ENCODE peak calls at places on chromosome 12, in six cellular contexts. S is GM20000, A is MCF 10A, X is IMR-90, U is upper lobe of left lung, D is progenitor cell of endocrine pancreas. Q is an unnamed sample.
A peak's percentile ranks its signal among the peaks of the same experiment; 100 is the strongest.

GRCh38 chr12:92898755-92899154 is 30.3 kb downstream of the EEA1 start:
- DNase-seq in S (no peak), A (peak; percentile 38), X (peak; percentile 10), U (no peak), D (no peak), Q (no peak)

GRCh38 chr12:29072631-29073030 is 76.4 kb upstream of the FAR2 start:
- DNase-seq in S (no peak), A (no peak), X (peak; percentile 4), U (no peak), D (no peak), Q (no peak)

GRCh38 chr12:96167492-96167891 is 26.7 kb upstream of the ELK3 start:
- DNase-seq in S (no peak), A (no peak), X (no peak), U (no peak), D (no peak), Q (no peak)

GRCh38 chr12:57332646-57333312 is 81.8 kb upstream of the STAC3 start:
- DNase-seq in S (no peak), A (no peak), X (peak; percentile 25), U (no peak), D (no peak), Q (no peak)

GRCh38 chr12:112792306-112792705 is 758 bp downstream of the RPH3A start:
- DNase-seq in S (no peak), A (no peak), X (no peak), U (no peak), D (no peak), Q (no peak)

GRCh38 chr12:124369055-124369900 is 74.4 kb downstream of the RFLNA start:
- DNase-seq in S (no peak), A (peak; percentile 96), X (peak; percentile 92), U (peak; percentile 95), D (no peak), Q (no peak)

GRCh38 chr12:105445261-105446015 is 114.9 kb downstream of the C12orf75 start:
- DNase-seq in S (no peak), A (no peak), X (peak; percentile 31), U (no peak), D (no peak), Q (no peak)

GRCh38 chr12:24378548-24379011 is 429.1 kb upstream of the SOX5 start:
- DNase-seq in S (no peak), A (no peak), X (peak; percentile 96), U (no peak), D (no peak), Q (peak; percentile 26)

GRCh38 chr12:88529531-88530488 is 50.5 kb downstream of the KITLG start:
- DNase-seq in S (no peak), A (no peak), X (no peak), U (no peak), D (no peak), Q (no peak)

GRCh38 chr12:123129651-123130050 is 21.2 kb downstream of the PITPNM2 start:
- DNase-seq in S (no peak), A (no peak), X (no peak), U (no peak), D (no peak), Q (no peak)

GRCh38 chr12:102958830-102959176 is 1.3 kb downstream of the ASCL1 start:
- DNase-seq in S (no peak), A (no peak), X (no peak), U (no peak), D (no peak), Q (no peak)

GRCh38 chr12:27020761-27021160 is 1.6 kb upstream of the MED21 start:
- DNase-seq in S (no peak), A (no peak), X (no peak), U (no peak), D (no peak), Q (no peak)

GRCh38 chr12:39300799-39301198 is 142.1 kb downstream of the KIF21A start:
- DNase-seq in S (no peak), A (peak; percentile 7), X (no peak), U (no peak), D (no peak), Q (no peak)

GRCh38 chr12:67720383-67720856 is 71.9 kb downstream of the DYRK2 start:
- DNase-seq in S (no peak), A (peak; percentile 20), X (peak; percentile 76), U (no peak), D (no peak), Q (no peak)

GRCh38 chr12:4270670-4271432 is 2.7 kb upstream of the CCND2 start:
- DNase-seq in S (peak; percentile 41), A (no peak), X (no peak), U (peak; percentile 73), D (peak; percentile 55), Q (peak; percentile 57)

GRCh38 chr12:62103736-62104135 is 156.5 kb upstream of the USP15 start:
- DNase-seq in S (no peak), A (no peak), X (no peak), U (no peak), D (no peak), Q (no peak)

GRCh38 chr12:29158364-29158763 is 9.3 kb downstream of the FAR2 start:
- DNase-seq in S (no peak), A (peak; percentile 48), X (no peak), U (peak; percentile 72), D (no peak), Q (no peak)

GRCh38 chr12:78725951-78726550 is 138.5 kb upstream of the SYT1 start:
- DNase-seq in S (no peak), A (no peak), X (no peak), U (no peak), D (no peak), Q (no peak)

GRCh38 chr12:96233941-96234461 is 39.8 kb downstream of the ELK3 start:
- DNase-seq in S (no peak), A (peak; percentile 95), X (peak; percentile 95), U (peak; percentile 46), D (no peak), Q (no peak)

GRCh38 chr12:6943387-6943718 is 263 bp upstream of the RNU7-1 start:
- DNase-seq in S (peak; percentile 91), A (peak; percentile 91), X (peak; percentile 94), U (peak; percentile 90), D (peak; percentile 69), Q (peak; percentile 49)

GRCh38 chr12:101653503-101653902 is 43.9 kb upstream of the CHPT1 start:
- DNase-seq in S (no peak), A (no peak), X (no peak), U (no peak), D (no peak), Q (no peak)

GRCh38 chr12:101654442-101654841 is 43.0 kb upstream of the CHPT1 start:
- DNase-seq in S (no peak), A (no peak), X (no peak), U (no peak), D (no peak), Q (no peak)

GRCh38 chr12:101653030-101653429 is 44.4 kb upstream of the CHPT1 start:
- DNase-seq in S (no peak), A (no peak), X (no peak), U (no peak), D (no peak), Q (no peak)

DNA sequence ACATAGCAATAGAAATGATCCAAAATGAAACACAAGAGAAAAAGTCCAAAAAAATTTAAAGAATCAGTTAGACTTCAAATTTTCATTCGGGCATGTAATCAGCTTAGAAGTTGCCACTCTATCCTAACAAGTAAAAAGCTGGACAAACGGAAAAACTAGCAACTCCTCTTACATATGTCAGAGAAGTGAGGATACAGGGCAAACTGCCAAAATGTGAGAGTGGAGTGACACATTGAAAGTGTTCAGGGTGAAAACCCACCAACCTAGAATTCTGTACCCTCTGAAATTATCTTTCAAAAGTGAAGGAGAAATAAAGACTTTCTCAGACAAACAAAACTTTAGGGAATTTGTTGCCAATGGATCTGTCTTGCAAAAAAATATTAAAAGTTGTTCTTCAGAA is 42.0 kb upstream of the CHPT1 start:
- DNase-seq in S (no peak), A (peak; percentile 6), X (no peak), U (no peak), D (no peak), Q (no peak)
- TF ChIP-seq CTCF in S (no peak), A (no peak), X (no peak), U (no peak), D (no peak), Q (no peak)

DNA sequence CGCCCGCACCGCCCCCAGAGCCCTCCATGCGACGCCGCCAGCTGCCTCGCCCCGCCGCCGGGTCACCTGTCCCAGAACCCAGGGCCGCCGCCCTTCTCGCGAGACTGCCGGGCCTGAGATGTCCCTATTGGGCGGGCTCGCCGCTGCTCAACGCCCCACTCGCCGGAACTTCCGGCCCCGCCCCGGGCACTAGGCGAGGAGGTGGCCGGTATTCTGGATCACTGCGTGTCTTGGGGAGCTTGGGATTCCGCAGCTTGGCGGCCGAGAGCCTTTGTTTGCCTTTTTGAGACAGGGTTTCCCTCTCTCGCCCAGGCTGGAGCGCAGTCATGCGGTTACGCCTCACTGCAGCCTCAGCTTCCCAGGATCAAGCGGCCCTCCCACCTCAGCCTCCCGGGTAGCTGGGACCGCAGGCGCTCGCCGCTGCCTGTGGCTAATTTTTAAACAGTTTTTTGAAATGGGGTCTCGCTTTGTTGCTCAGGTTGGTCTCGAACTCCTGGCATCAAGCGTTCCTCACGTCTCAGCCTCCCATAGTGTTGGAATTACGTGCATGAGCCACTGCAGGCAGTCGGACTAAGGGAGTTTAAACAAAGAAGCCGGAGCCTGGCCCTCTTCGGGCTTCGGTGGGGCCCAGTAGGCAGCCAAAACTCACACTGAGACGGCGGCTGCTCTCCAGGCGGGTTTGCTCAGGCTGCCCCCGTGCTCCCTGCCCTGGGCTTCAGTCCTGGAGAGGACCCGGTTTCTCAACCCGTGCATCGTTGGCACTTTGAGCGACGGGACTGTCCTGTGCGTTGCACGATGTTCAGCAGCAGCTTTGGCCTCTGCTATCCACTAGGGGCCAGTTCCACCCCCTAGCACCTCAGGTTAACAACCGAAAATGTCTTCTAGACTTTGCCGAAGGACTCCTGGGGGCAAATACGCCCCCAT is at the start of gene SLC15A4:
- DNase-seq in S (peak; percentile 97), A (peak; percentile 94), X (peak; percentile 84), U (peak; percentile 98), D (peak; percentile 95), Q (peak; percentile 93)
- TF ChIP-seq CTCF in S (no peak), A (no peak), X (peak; percentile 2), U (no peak), D (peak; percentile 22), Q (no peak)

DNA sequence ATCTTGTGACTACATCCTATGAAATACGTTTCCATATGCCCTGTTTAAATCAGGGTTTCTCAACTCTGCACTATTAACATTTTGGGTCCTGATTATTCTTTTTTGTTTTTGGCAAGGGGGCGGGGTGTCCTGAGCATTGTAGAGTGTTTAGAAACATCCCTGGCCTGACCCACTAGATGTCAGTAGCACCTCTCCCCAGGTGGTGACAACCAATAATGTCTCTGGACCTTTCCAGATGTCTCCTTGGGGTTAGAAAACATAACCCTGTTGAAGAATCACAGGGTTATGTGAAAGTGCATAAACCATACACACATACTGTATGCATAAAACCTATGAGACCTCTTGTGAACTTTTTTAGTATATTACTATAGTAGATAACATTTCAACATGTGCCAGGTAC is 1.4 kb downstream of the ACAD10 start:
- DNase-seq in S (peak; percentile 36), A (peak; percentile 26), X (no peak), U (no peak), D (no peak), Q (no peak)
- TF ChIP-seq CTCF in S (peak; percentile 17), A (no peak), X (peak; percentile 7), U (no peak), D (no peak), Q (no peak)

GRCh38 chr12:107873223-107873622 is 98.7 kb downstream of the ASCL4 start:
- DNase-seq in S (no peak), A (no peak), X (no peak), U (no peak), D (no peak), Q (no peak)

DNA sequence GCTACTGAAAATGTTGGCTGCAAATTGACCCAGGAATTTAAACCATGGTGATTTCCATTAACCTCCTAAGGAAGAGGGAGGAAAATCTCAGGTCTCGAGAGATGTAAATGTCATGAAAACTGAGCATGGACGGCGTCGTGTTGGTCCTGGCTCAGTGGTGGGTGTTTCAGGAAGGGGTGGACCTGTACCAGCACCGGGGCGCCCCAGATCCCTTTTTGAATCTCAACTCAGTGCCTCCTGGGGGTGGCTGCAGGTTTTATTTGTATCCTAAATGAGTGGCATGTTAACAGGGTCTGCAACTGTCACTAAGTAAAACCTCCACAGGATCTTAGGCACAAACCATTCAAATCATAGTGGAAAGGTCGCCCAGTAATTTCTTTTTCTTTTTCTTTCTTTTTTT is 101.3 kb downstream of the ASCL4 start:
- DNase-seq in S (no peak), A (no peak), X (no peak), U (no peak), D (no peak), Q (no peak)
- TF ChIP-seq CTCF in S (no peak), A (no peak), X (no peak), U (no peak), D (no peak), Q (no peak)

Q was measured in activated B cell treated with CpG ODN at 0.5 μM for 24 hours.